ENCODE peak calls at places on chromosome 3, in five cellular contexts. D is H9, X is IMR-90, Q is H1, E is neuronal stem cell. Y is an unnamed sample.

GRCh38 chr3:139157161-139157932 is 112.7 kb upstream of the PRR23C start:
- DNase-seq in Q (no peak), E (no peak), D (no peak), X (no peak), Y (no peak)

GRCh38 chr3:50126287-50127211 is 28.6 kb upstream of the SEMA3F start:
- DNase-seq in X (peak; percentile 45), Q (peak; percentile 58), D (no peak), E (no peak), Y (peak; percentile 58)

GRCh38 chr3:9116351-9116750 is 133.1 kb downstream of the SRGAP3 start:
- DNase-seq in X (no peak), Q (no peak), D (no peak), E (no peak), Y (no peak)

GRCh38 chr3:30609930-30610701 is 3.7 kb downstream of the TGFBR2 start:
- DNase-seq in X (no peak), D (no peak), Q (no peak), E (no peak), Y (no peak)

GRCh38 chr3:59563966-59564365 is 514.1 kb upstream of the CFAP20DC start:
- DNase-seq in Q (no peak), X (no peak), D (no peak), E (no peak), Y (no peak)

GRCh38 chr3:124391774-124392173 is 338.5 kb upstream of the UMPS start:
- DNase-seq in X (no peak), Q (no peak), E (no peak), D (no peak), Y (no peak)

GRCh38 chr3:142500211-142500610 is 52.4 kb upstream of the XRN1 start:
- DNase-seq in E (no peak), X (peak; percentile 16), Q (no peak), D (no peak), Y (no peak)

GRCh38 chr3:70882104-70882503 is 569.7 kb upstream of the MDFIC2 start:
- DNase-seq in Q (no peak), D (no peak), X (peak; percentile 69), E (no peak), Y (peak; percentile 60)

GRCh38 chr3:16262195-16262594 is 2.5 kb downstream of the DPH3 start:
- DNase-seq in D (no peak), E (no peak), X (no peak), Q (no peak), Y (no peak)

GRCh38 chr3:153599685-153600084 is 437.7 kb downstream of the RAP2B start:
- DNase-seq in Q (no peak), D (no peak), E (no peak), X (peak; percentile 88), Y (peak; percentile 87)

GRCh38 chr3:32148356-32148755 is 41.9 kb downstream of the GPD1L start:
- DNase-seq in D (no peak), E (no peak), Q (no peak), X (no peak), Y (no peak)

GRCh38 chr3:184691397-184692131 is 20.3 kb downstream of the MAGEF1 start:
- DNase-seq in X (peak; percentile 44), Q (no peak), D (no peak), E (no peak), Y (no peak)

GRCh38 chr3:10240799-10241198 is 7.5 kb upstream of the TATDN2 start:
- DNase-seq in X (no peak), E (no peak), Q (no peak), D (no peak), Y (no peak)

GRCh38 chr3:149363053-149363452 is 14.4 kb downstream of the TM4SF1 start:
- DNase-seq in X (peak; percentile 86), E (no peak), Q (no peak), D (no peak), Y (peak; percentile 83)

GRCh38 chr3:55622116-55622515 is 135.0 kb upstream of the WNT5A start:
- DNase-seq in E (no peak), D (no peak), X (peak; percentile 71), Q (no peak), Y (peak; percentile 73)
- H2BK15ac ChIP-seq in E (no peak overlapping the region), D (no peak overlapping the region), X (peak overlapping the region; percentile 64), Q (peak overlapping the region; percentile 22), Y (no peak overlapping the region)

DNA sequence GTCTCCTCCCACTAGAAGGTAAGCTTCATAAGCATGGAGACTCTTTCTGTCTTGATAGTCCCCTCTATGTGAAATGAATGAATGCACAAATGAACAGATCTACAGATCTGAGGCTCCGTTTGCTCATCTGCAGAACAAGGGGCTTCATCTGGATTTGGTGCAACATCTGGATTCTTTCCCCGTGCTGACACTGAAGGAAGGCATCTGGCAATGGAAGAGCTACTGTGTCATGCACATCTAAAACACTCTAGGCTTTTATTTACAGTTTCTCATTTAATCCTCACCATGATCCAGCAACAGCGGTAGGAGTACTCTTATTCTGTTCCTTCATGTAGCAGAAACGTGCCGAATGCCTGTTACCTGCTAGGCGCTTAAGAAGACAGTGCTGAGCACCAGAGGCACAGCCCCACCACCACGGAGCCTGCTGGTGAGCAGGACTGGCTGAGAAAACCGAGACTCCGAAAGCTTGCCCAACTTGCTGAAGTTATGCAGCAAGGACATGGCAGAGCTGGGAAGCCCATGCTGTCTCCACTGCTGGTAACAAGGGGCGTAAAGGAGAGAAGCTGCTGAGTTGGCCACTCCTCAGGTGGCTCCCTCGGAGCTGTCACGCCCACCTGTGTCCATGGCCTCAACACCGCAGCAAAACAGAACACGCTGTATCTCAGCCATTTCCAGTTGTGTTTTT is 31.1 kb downstream of the LSM3 start:
- DNase-seq in E (no peak), Q (no peak), X (peak; percentile 56), D (no peak), Y (peak; percentile 73)
- H4K8ac ChIP-seq in E (no peak overlapping the region), Q (no peak overlapping the region), X (peak overlapping the region; percentile 93), D (no peak overlapping the region), Y (peak overlapping the region; percentile 79)

DNA sequence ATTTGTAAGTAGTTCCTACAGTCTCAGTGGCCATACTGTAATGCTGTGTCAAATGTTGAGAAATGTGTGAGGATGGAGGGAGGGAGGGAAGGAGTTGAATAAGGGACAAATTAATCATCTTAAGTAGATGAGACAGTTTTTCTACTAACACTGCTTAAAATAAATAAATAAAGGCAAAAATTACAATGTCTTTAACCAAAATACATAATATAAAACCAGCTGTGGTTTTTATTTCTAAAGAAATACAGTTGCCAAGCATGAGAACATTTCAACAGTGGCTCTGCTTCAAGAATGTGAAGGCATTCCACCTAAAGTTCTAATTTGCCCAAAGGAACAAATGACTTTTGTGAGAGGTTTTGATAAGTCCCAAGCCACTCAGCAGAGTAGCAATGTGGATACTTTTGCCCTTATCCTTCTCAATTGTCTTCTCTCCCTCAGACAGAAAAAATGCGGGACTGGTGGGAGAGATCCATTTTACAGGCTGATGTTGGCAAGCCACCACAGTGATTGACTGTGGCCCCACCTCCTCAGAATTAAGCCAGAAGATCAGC is 426.9 kb upstream of the RARB start:
- DNase-seq in E (no peak), Q (no peak), X (no peak), D (no peak), Y (peak; percentile 32)
- H2BK120ac ChIP-seq in E (no peak overlapping the region), Q (no peak overlapping the region), X (no peak overlapping the region), D (no peak overlapping the region), Y (no peak overlapping the region)

GRCh38 chr3:101573449-101574387 is at the start of gene PCNP:
- DNase-seq in Q (peak; percentile 98), E (peak; percentile 98), X (peak; percentile 99), D (peak; percentile 98), Y (peak; percentile 99)
- H2BK15ac ChIP-seq in Q (no peak within 1 kb of the TSS), E (no peak within 1 kb of the TSS), X (peak within 1 kb of the TSS; percentile 86), D (no peak within 1 kb of the TSS), Y (peak within 1 kb of the TSS; percentile 89)

GRCh38 chr3:113147608-113148306 is 63.6 kb upstream of the BOC start:
- DNase-seq in E (no peak), D (no peak), Q (no peak), X (no peak), Y (no peak)
- H4K8ac ChIP-seq in E (no peak overlapping the region), D (no peak overlapping the region), Q (no peak overlapping the region), X (no peak overlapping the region), Y (peak overlapping the region; percentile 69)

Y was measured in mesenchymal stem cell.